ENCODE peak calls at places on chromosome 14, in ten cellular contexts. P, T, K, W, U, E, N, D, F and G are unnamed samples.
A peak's percentile ranks its signal among the peaks of the same experiment; 100 is the strongest.

GRCh38 chr14:68637106-68638021 is 155.5 kb downstream of the ZFP36L1 start:
- DNase-seq in P (no peak), T (no peak), K (no peak), W (peak; percentile 13), U (no peak), E (peak; percentile 26), N (no peak), D (no peak), F (peak; percentile 57), G (no peak)

GRCh38 chr14:92728781-92729364 is 19.6 kb downstream of the LGMN start:
- DNase-seq in P (no peak), T (no peak), K (no peak), W (peak; percentile 78), U (no peak), E (no peak), N (no peak), D (peak; percentile 69), F (peak; percentile 53), G (peak; percentile 89)

GRCh38 chr14:67428501-67429031 is 16.6 kb upstream of the PLEK2 start:
- DNase-seq in P (no peak), T (peak; percentile 74), K (no peak), W (peak; percentile 84), U (no peak), E (no peak), N (no peak), D (no peak), F (peak; percentile 75), G (peak; percentile 59)

GRCh38 chr14:95294834-95295599 is 24.7 kb downstream of the CLMN start:
- DNase-seq in P (no peak), T (no peak), K (no peak), W (peak; percentile 89), U (no peak), E (no peak), N (no peak), D (peak; percentile 66), F (peak; percentile 29), G (peak; percentile 84)

GRCh38 chr14:52253503-52253902 is 14.0 kb upstream of the PTGDR start:
- DNase-seq in P (peak; percentile 90), T (no peak), K (no peak), W (no peak), U (no peak), E (no peak), N (no peak), D (no peak), F (peak; percentile 14), G (no peak)

GRCh38 chr14:54975856-54976255 is 51.0 kb downstream of the WDHD1 start:
- DNase-seq in P (no peak), T (no peak), K (no peak), W (no peak), U (no peak), E (no peak), N (no peak), D (no peak), F (peak; percentile 0), G (no peak)

GRCh38 chr14:36981832-36982528 is 190.4 kb downstream of the SLC25A21 start:
- DNase-seq in P (no peak), T (no peak), K (no peak), W (peak; percentile 91), U (no peak), E (no peak), N (no peak), D (no peak), F (peak; percentile 62), G (peak; percentile 80)

GRCh38 chr14:20610002-20610765 is 19.0 kb upstream of the RNASE12 start:
- DNase-seq in P (peak; percentile 80), T (peak; percentile 83), K (no peak), W (peak; percentile 61), U (no peak), E (peak; percentile 94), N (peak; percentile 41), D (peak; percentile 70), F (peak; percentile 71), G (peak; percentile 79)

GRCh38 chr14:44895716-44896115 is 66.0 kb downstream of the KLHL28 start:
- DNase-seq in P (no peak), T (peak; percentile 23), K (no peak), W (no peak), U (no peak), E (no peak), N (no peak), D (no peak), F (peak; percentile 87), G (peak; percentile 48)

GRCh38 chr14:68598621-68599447 is 194.0 kb downstream of the ZFP36L1 start:
- DNase-seq in P (no peak), T (peak; percentile 82), K (no peak), W (peak; percentile 96), U (no peak), E (no peak), N (no peak), D (no peak), F (peak; percentile 95), G (peak; percentile 94)

GRCh38 chr14:77139022-77139421 is 2.6 kb downstream of the ZDHHC22 start:
- DNase-seq in P (no peak), T (no peak), K (no peak), W (no peak), U (no peak), E (no peak), N (no peak), D (no peak), F (no peak), G (no peak)

GRCh38 chr14:77140937-77141591 is 527 bp downstream of the ZDHHC22 start:
- DNase-seq in P (peak; percentile 92), T (peak; percentile 57), K (no peak), W (no peak), U (no peak), E (peak; percentile 91), N (no peak), D (no peak), F (peak; percentile 23), G (peak; percentile 37)

GRCh38 chr14:77140343-77140936 is 1.2 kb downstream of the ZDHHC22 start:
- DNase-seq in P (peak; percentile 55), T (no peak), K (no peak), W (no peak), U (no peak), E (no peak), N (no peak), D (no peak), F (no peak), G (no peak)

GRCh38 chr14:77141592-77142288 is at the start of gene ZDHHC22:
- DNase-seq in P (no peak), T (no peak), K (no peak), W (no peak), U (no peak), E (peak; percentile 81), N (no peak), D (no peak), F (no peak), G (no peak)

GRCh38 chr14:77139540-77140342 is 1.9 kb downstream of the ZDHHC22 start:
- DNase-seq in P (peak; percentile 90), T (peak; percentile 64), K (no peak), W (no peak), U (no peak), E (peak; percentile 93), N (no peak), D (no peak), F (no peak), G (no peak)
- TF ChIP-seq EZH2 in P (no peak), T (no peak), K (no peak), W (no peak), U (no peak), E (peak; percentile 28), N (no peak), D (peak; percentile 73), F (peak; percentile 38), G (no peak)

DNA sequence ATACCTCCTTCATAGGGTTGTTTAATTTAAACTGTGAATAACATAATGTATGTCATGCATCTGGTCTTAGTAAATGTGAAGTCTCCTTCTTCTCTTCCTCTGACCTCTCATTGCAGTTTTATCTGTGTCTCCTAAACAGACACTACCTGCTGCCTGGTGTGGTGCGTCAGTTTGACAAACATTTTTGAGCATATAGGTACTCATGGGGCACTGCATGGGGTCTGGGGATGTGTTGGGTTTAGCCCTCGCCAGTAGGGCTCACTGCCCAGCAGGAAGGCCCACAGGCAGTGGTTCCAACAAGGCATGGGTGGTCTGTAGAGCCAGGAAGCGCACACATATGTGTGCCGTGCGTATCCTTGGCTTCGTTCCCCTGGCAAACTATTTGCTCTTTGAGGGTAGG is 3.0 kb upstream of the CEBPE start:
- DNase-seq in P (no peak), T (no peak), K (no peak), W (no peak), U (no peak), E (no peak), N (no peak), D (no peak), F (no peak), G (no peak)
- TF ChIP-seq EZH2 in P (no peak), T (no peak), K (no peak), W (no peak), U (no peak), E (no peak), N (no peak), D (no peak), F (no peak), G (no peak)

DNA sequence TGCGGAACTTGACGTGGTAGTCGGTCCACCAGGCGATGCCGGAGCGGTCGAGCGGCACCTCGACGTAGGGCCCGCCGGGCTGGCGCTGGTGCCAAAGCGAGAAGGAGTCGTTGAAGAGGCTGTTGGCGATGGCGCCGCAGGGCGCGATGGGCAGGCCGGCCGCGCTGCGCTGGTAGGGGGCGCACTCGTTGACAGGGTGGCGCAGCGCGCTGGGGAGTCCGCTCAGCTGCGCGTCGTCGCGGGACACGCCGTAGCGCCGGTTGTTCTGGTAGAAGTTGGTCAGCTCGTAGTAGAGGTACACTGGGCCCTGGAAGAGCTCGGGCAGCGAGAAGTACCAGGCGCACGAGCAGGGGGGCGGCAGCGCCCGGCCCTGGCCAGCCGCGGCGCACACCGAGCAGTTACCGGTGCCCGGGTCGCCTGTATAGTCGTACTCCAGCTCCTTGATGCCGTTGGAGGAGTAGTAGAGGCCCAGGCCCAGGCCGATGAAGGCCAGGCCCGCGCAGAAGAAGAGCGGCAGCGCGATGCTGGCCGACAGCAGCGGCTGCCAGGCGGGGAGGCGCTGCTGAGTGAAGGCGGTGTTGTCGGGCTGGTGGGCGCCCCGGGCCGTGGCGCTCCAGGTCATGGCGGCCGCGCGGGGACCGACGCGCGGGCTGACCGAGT is 482 bp downstream of the TMEM30B start:
- DNase-seq in P (peak; percentile 61), T (peak; percentile 66), K (no peak), W (peak; percentile 61), U (no peak), E (peak; percentile 79), N (no peak), D (no peak), F (peak; percentile 43), G (peak; percentile 18)
- TF ChIP-seq EZH2 in P (no peak), T (no peak), K (no peak), W (no peak), U (no peak), E (no peak), N (no peak), D (no peak), F (peak; percentile 79), G (no peak)

GRCh38 chr14:23365353-23366162 is 586 bp upstream of the EFS start:
- DNase-seq in P (peak; percentile 68), T (peak; percentile 58), K (no peak), W (no peak), U (no peak), E (peak; percentile 82), N (no peak), D (no peak), F (peak; percentile 10), G (no peak)
- TF ChIP-seq EZH2 in P (no peak), T (no peak), K (no peak), W (no peak), U (no peak), E (no peak), N (no peak), D (no peak), F (peak; percentile 73), G (no peak)

GRCh38 chr14:103138483-103139370 is 15.5 kb downstream of the TNFAIP2 start:
- DNase-seq in P (peak; percentile 65), T (no peak), K (no peak), W (no peak), U (no peak), E (peak; percentile 72), N (no peak), D (no peak), F (no peak), G (no peak)
- TF ChIP-seq EZH2 in P (peak; percentile 58), T (no peak), K (no peak), W (no peak), U (no peak), E (no peak), N (no peak), D (no peak), F (peak; percentile 70), G (no peak)